ENCODE peak calls at places on chromosome 13, in six cellular contexts. P is stimulated activated CD8-positive, alpha-beta memory T cell treated with anti-CD3 and anti-CD28 coated beads, Interleukin-15, amount 100 ng/mL, for 4 hours; E is IMR-90; W is right cardiac atrium; D is AG10803; X is left ventricle myocardium inferior. I is an unnamed sample.

GRCh38 chr13:82833928-82834327 is 1048.3 kb downstream of the SLITRK1 start:
- DNase-seq in P (no peak), E (peak), W (no peak), D (peak), X (no peak), I (peak)

GRCh38 chr13:57634829-57635165 is 3.3 kb downstream of the PCDH17 start:
- DNase-seq in P (no peak), E (no peak), W (peak), D (no peak), X (no peak), I (no peak)

GRCh38 chr13:27583645-27584044 is 36.7 kb downstream of the LNX2 start:
- DNase-seq in P (no peak), E (no peak), W (no peak), D (peak), X (no peak), I (peak)

GRCh38 chr13:22235285-22235949 is 564.5 kb downstream of the FGF9 start:
- DNase-seq in P (no peak), E (peak), W (no peak), D (no peak), X (no peak), I (no peak)

GRCh38 chr13:98532254-98532653 is 44.7 kb downstream of the STK24 start:
- DNase-seq in P (no peak), E (no peak), W (no peak), D (no peak), X (no peak), I (no peak)

GRCh38 chr13:78655007-78655406 is 3.9 kb downstream of the OBI1 start:
- DNase-seq in P (no peak), E (no peak), W (no peak), D (no peak), X (no peak), I (no peak)

GRCh38 chr13:30720470-30720869 is 14.9 kb upstream of the ALOX5AP start:
- DNase-seq in P (no peak), E (no peak), W (no peak), D (peak), X (no peak), I (no peak)

GRCh38 chr13:107185889-107186288 is 618.0 kb upstream of the ARGLU1 start:
- DNase-seq in P (no peak), E (peak), W (no peak), D (peak), X (no peak), I (peak)

GRCh38 chr13:51624207-51624606 is 39.9 kb downstream of the WDFY2 start:
- DNase-seq in P (no peak), E (no peak), W (no peak), D (no peak), X (no peak), I (no peak)

GRCh38 chr13:27174766-27175455 is 3.3 kb upstream of the USP12 start:
- DNase-seq in P (no peak), E (peak), W (no peak), D (peak), X (no peak), I (no peak)

GRCh38 chr13:23462815-23463559 is 29.5 kb upstream of the SACS start:
- DNase-seq in P (no peak), E (peak), W (no peak), D (peak), X (no peak), I (peak)

GRCh38 chr13:35984776-35985453 is 146.3 kb downstream of the DCLK1 start:
- DNase-seq in P (no peak), E (no peak), W (no peak), D (no peak), X (no peak), I (no peak)

GRCh38 chr13:51477149-51477548 is 24.3 kb upstream of the INTS6 start:
- DNase-seq in P (no peak), E (no peak), W (no peak), D (no peak), X (no peak), I (no peak)

GRCh38 chr13:48151343-48151742 is 56.4 kb upstream of the MED4 start:
- DNase-seq in P (no peak), E (no peak), W (no peak), D (no peak), X (no peak), I (no peak)

GRCh38 chr13:114146629-114147028 is 14.2 kb upstream of the RASA3 start:
- DNase-seq in P (no peak), E (no peak), W (no peak), D (no peak), X (no peak), I (peak)

I was measured in choroid plexus epithelial cell.